ENCODE peak calls at places on chromosomes 6 and 20, in seven cellular contexts. Y is neural progenitor cell, H is occipital lobe, D is NCI-H345, A is IMR-90, F is ELR, Q is pons. N is an unnamed sample.

GRCh38 chr6:141808662-141809061 is 324.1 kb upstream of the GJE1 start:
- DNase-seq in Q (no peak), D (no peak), Y (peak), F (no peak), H (no peak), A (no peak), N (no peak)

GRCh38 chr6:107509506-107509905 is 19.6 kb downstream of the SOBP start:
- DNase-seq in F (no peak), Y (no peak), D (no peak), Q (no peak), H (no peak), A (peak), N (no peak)

GRCh38 chr6:138468320-138469015 is 30.8 kb downstream of the NHSL1 start:
- DNase-seq in Y (no peak), A (peak), Q (no peak), D (no peak), H (no peak), F (peak), N (no peak)

GRCh38 chr20:46400828-46401477 is 5.5 kb downstream of the ELMO2 start:
- DNase-seq in D (no peak), Y (peak), Q (no peak), A (peak), H (no peak), F (peak), N (peak)

GRCh38 chr6:137767931-137768690 is 98.9 kb upstream of the TNFAIP3 start:
- DNase-seq in F (peak), Y (no peak), H (no peak), Q (no peak), A (peak), D (no peak), N (no peak)

GRCh38 chr6:57177545-57178225 is 5.6 kb downstream of the BAG2 start:
- DNase-seq in Q (no peak), F (no peak), D (no peak), A (peak), H (no peak), Y (no peak), N (no peak)

GRCh38 chr20:5056801-5057599 is 55.7 kb upstream of the SLC23A2 start:
- DNase-seq in H (peak), Y (no peak), F (peak), Q (peak), A (peak), D (no peak), N (no peak)

GRCh38 chr20:38130687-38131587 is 34.1 kb downstream of the TGM2 start:
- DNase-seq in F (no peak), A (no peak), D (no peak), H (no peak), Y (no peak), Q (no peak), N (no peak)

N was measured in G401.